ENCODE peak calls at places on chromosomes 4 and X, in four cellular contexts. T, O, V and L are unnamed samples. For H3K27me3, the result is how much of the 10 kb centered on the place peaks cover.

GRCh38 chr4:86038037-86038436 is 321.8 kb downstream of the MAPK10 start:
- DNase-seq in V (no peak), O (no peak), T (no peak), L (no peak)

GRCh38 chr4:57110635-57111546 is 706 bp upstream of the IGFBP7 start:
- DNase-seq in V (peak), T (no peak), O (peak), L (no peak)

GRCh38 chr4:18203936-18204335 is 182.4 kb upstream of the LCORL start:
- DNase-seq in V (no peak), O (no peak), T (no peak), L (no peak)

GRCh38 chr4:98657531-98658286 is 702 bp downstream of the TSPAN5 start:
- DNase-seq in V (no peak), O (no peak), T (no peak), L (peak)

GRCh38 chr4:3463556-3464348 is 646 bp downstream of the DOK7 start:
- DNase-seq in O (no peak), T (no peak), V (no peak), L (no peak)

GRCh38 chr4:6381571-6382123 is 90.8 kb downstream of the PPP2R2C start:
- DNase-seq in V (no peak), T (no peak), O (no peak), L (no peak)

GRCh38 chrX:115452256-115452655 is 108.7 kb upstream of the PLS3 start:
- DNase-seq in T (no peak), V (no peak), O (no peak), L (no peak)

GRCh38 chr4:110087116-110087708 is 111.2 kb downstream of the ELOVL6 start:
- DNase-seq in O (no peak), T (peak), V (no peak), L (no peak)

GRCh38 chrX:145792281-145792680 is 25.3 kb upstream of the SLITRK2 start:
- DNase-seq in V (no peak), O (no peak), T (no peak), L (no peak)

DNA sequence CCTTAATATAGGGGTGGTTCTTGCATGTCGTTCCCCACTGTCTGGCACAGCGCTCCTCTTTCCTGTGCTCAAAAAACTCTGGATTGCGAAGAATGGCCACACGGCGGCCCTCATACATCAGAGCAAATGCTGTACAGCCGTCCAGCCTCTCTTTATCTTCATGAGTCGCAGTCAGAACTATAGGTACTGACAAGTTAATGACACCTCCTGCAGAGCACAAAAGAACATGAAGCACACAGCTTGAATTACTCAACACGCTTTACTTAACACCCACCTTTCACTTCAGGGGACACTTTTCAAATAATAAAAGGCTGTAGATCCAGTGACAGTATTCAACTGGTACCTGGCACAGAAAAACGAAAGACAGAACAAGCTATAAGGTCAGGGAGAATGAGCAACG is 65.3 kb downstream of the PAPSS1 start:
- DNase-seq in V (no peak), O (no peak), T (no peak), L (no peak)
- TF ChIP-seq CTCF in V (no peak), O (no peak), T (peak), L (peak)

GRCh38 chr4:8763966-8764901 is 107.4 kb downstream of the HMX1 start:
- DNase-seq in V (no peak), T (no peak), O (peak), L (peak)

GRCh38 chr4:8765631-8766590 is 105.7 kb downstream of the HMX1 start:
- DNase-seq in V (no peak), T (no peak), O (peak), L (peak)

GRCh38 chr4:8768357-8768999 is 103.2 kb downstream of the HMX1 start:
- DNase-seq in V (no peak), T (no peak), O (peak), L (peak)

GRCh38 chr4:8765084-8765483 is 106.6 kb downstream of the HMX1 start:
- DNase-seq in V (no peak), O (peak), T (no peak), L (peak)

GRCh38 chr4:8766610-8767009 is 105.0 kb downstream of the HMX1 start:
- DNase-seq in T (no peak), V (no peak), O (peak), L (peak)
- H3K27me3 ChIP-seq in T (under half), V (under half), O (under half), L (under half)

GRCh38 chrX:149937881-149938426 is 337 bp downstream of the EOLA2 start:
- DNase-seq in O (peak), T (no peak), V (peak), L (peak)
- TF ChIP-seq CTCF in O (no peak), T (no peak), V (no peak), L (no peak)

GRCh38 chr4:38049545-38050170 is 89.5 kb downstream of the PTTG2 start:
- DNase-seq in O (no peak), T (no peak), V (no peak), L (no peak)
- H3K27me3 ChIP-seq in O (under half), T (under half), V (under half), L (under half)